ENCODE peak calls at places on chromosomes 13 and 19, in four cellular contexts. Y is fibroblast of lung, T is endodermal cell, C is H9. J is an unnamed sample. For H3K4me1 and H3K9me3, the result is how much of the 10 kb centered on the place peaks cover.

GRCh38 chr13:93708323-93709075 is 481.9 kb downstream of the GPC6 start:
- DNase-seq in Y (no peak), C (no peak), T (no peak), J (no peak)

GRCh38 chr19:5457709-5458108 is 2.5 kb downstream of the ZNRF4 start:
- DNase-seq in Y (no peak), T (no peak), C (no peak), J (no peak)

GRCh38 chr13:21913010-21913409 is 242.1 kb downstream of the FGF9 start:
- DNase-seq in Y (no peak), T (peak), C (peak), J (no peak)

GRCh38 chr13:113528101-113528797 is 37.7 kb upstream of the DCUN1D2 start:
- DNase-seq in Y (no peak), T (no peak), C (no peak), J (no peak)

GRCh38 chr19:2582984-2583956 is 107.3 kb downstream of the GADD45B start:
- DNase-seq in T (no peak), Y (peak), C (no peak), J (no peak)

GRCh38 chr19:10655457-10656312 is 1.5 kb downstream of the ILF3 start:
- DNase-seq in Y (no peak), T (peak), C (no peak), J (peak)

GRCh38 chr19:7862413-7862951 is 11.7 kb downstream of the PRR36 start:
- DNase-seq in Y (peak), T (peak), C (peak), J (peak)

GRCh38 chr13:54185785-54186184 is 1157.2 kb downstream of the OLFM4 start:
- DNase-seq in Y (no peak), T (peak), C (peak), J (no peak)

GRCh38 chr19:8050274-8051096 is 2.1 kb upstream of the CCL25 start:
- DNase-seq in T (peak), Y (peak), C (peak), J (peak)

GRCh38 chr19:2277138-2277537 is 4.8 kb downstream of the PEAK3 start:
- DNase-seq in C (no peak), Y (no peak), T (no peak), J (no peak)

GRCh38 chr13:85379991-85380390 is 419.2 kb downstream of the SLITRK6 start:
- DNase-seq in Y (no peak), C (no peak), T (no peak), J (no peak)

GRCh38 chr19:58351558-58351878 is 1.8 kb downstream of the A1BG start:
- DNase-seq in Y (no peak), T (no peak), C (no peak), J (no peak)

GRCh38 chr13:77595166-77595810 is 59.8 kb downstream of the SCEL start:
- DNase-seq in C (no peak), T (no peak), Y (no peak), J (no peak)

GRCh38 chr13:80727321-80727975 is 386.5 kb upstream of the SPRY2 start:
- DNase-seq in Y (no peak), T (no peak), C (no peak), J (peak)

GRCh38 chr19:46487178-46487801 is 8.4 kb downstream of the PNMA8B start:
- DNase-seq in Y (no peak), T (no peak), C (no peak), J (no peak)

GRCh38 chr13:113936566-113936965 is 37.3 kb downstream of the C13orf46 start:
- DNase-seq in T (no peak), Y (no peak), C (no peak), J (no peak)

GRCh38 chr13:75432811-75433244 is 49.1 kb downstream of the TBC1D4 start:
- DNase-seq in C (no peak), Y (no peak), T (no peak), J (no peak)

GRCh38 chr13:29507356-29507755 is 88.1 kb downstream of the SLC7A1 start:
- DNase-seq in C (no peak), Y (no peak), T (no peak), J (no peak)

GRCh38 chr13:25345555-25345954 is 26.2 kb upstream of the ATP8A2 start:
- DNase-seq in T (no peak), C (no peak), Y (no peak), J (no peak)

GRCh38 chr19:46162731-46163130 is 14.7 kb downstream of the IGFL2 start:
- DNase-seq in Y (no peak), C (no peak), T (no peak), J (no peak)

GRCh38 chr19:46489445-46490272 is 6.0 kb downstream of the PNMA8B start:
- DNase-seq in Y (peak), T (peak), C (no peak), J (peak)

GRCh38 chr19:17418710-17419109 is 1.1 kb upstream of the MVB12A start:
- DNase-seq in Y (no peak), C (no peak), T (no peak), J (no peak)

GRCh38 chr19:19549804-19550453 is 11.9 kb downstream of the CILP2 start:
- DNase-seq in T (no peak), C (no peak), Y (no peak), J (no peak)

GRCh38 chr13:40060318-40061007 is 405.0 kb downstream of the COG6 start:
- DNase-seq in Y (peak), C (no peak), T (no peak), J (peak)

GRCh38 chr13:50236898-50237318 is 221.7 kb downstream of the KCNRG start:
- DNase-seq in Y (no peak), C (no peak), T (no peak), J (no peak)

GRCh38 chr19:21608571-21608970 is 103.2 kb downstream of the ZNF429 start:
- DNase-seq in Y (no peak), C (no peak), T (no peak), J (no peak)

GRCh38 chr19:4970558-4971423 is 1.9 kb downstream of the KDM4B start:
- DNase-seq in Y (peak), C (no peak), T (peak), J (peak)

GRCh38 chr19:42989851-42990250 is 36.4 kb downstream of the PSG11 start:
- DNase-seq in Y (peak), C (no peak), T (no peak), J (no peak)

GRCh38 chr13:106302011-106302410 is 233.5 kb downstream of the EFNB2 start:
- DNase-seq in C (no peak), Y (no peak), T (no peak), J (no peak)

GRCh38 chr19:39474139-39474620 is 6.5 kb upstream of the TIMM50 start:
- DNase-seq in T (peak), Y (peak), C (peak), J (peak)

GRCh38 chr19:4083677-4084546 is 17.2 kb upstream of the ZBTB7A start:
- DNase-seq in Y (no peak), T (no peak), C (peak), J (no peak)

GRCh38 chr19:4328243-4328990 is 10.2 kb downstream of the STAP2 start:
- DNase-seq in Y (peak), T (peak), C (peak), J (peak)

GRCh38 chr19:33557720-33558119 is 36.1 kb upstream of the PEPD start:
- DNase-seq in C (no peak), T (no peak), Y (no peak), J (no peak)

GRCh38 chr19:21463449-21464105 is 41.8 kb upstream of the ZNF429 start:
- DNase-seq in C (peak), T (peak), Y (peak), J (no peak)

DNA sequence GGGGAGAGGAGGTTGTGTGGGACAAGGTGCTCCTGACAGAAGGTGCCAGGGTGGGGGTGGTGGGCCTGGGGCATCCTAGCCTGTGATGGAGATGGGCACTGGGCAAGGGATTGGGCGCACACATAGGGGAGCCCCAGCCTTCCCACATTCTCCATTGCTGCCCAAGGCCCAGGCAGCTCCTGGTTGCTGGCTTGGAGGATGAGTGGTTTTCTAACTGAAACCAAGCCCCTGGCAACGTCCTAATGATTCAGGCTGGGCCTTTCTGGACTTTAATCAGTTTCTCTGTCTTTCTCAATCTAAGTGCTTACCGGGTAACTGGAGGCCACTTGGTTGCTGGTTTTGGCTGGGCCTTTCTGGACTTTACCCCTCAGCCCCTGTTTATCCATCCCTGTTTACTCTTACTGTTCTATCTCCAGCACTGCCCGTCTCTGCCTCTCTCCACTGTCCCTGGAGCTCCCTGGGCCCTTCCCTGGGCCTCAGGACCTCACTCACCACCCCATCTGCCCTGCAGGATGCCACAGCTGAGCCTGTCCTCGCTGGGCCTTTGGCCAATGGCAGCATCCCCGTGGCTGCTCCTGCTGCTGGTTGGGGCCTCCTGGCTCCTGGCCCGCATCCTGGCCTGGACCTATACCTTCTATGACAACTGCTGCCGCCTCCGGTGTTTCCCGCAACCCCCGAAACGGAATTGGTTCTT is 354 bp downstream of the CYP4F3 start:
- DNase-seq in Y (no peak), T (no peak), C (no peak), J (no peak)
- H3K4me1 ChIP-seq in Y (under half), T (under half), C (under half), J (under half)

GRCh38 chr19:36745870-36746269 is 26.7 kb downstream of the ZNF850 start:
- DNase-seq in Y (no peak), C (no peak), T (no peak), J (no peak)
- H3K9me3 ChIP-seq in Y (under half), C (half or more), T (half or more), J (half or more)

GRCh38 chr19:13056052-13056660 is 46.5 kb downstream of the LYL1 start:
- DNase-seq in T (peak), Y (peak), C (peak), J (peak)

GRCh38 chr19:13053238-13053637 is 49.4 kb downstream of the LYL1 start:
- DNase-seq in T (no peak), Y (peak), C (no peak), J (peak)

GRCh38 chr19:13055213-13056051 is 47.2 kb downstream of the LYL1 start:
- DNase-seq in C (peak), Y (peak), T (peak), J (peak)

GRCh38 chr19:13053761-13054604 is 48.7 kb downstream of the LYL1 start:
- DNase-seq in Y (peak), C (no peak), T (peak), J (peak)

DNA sequence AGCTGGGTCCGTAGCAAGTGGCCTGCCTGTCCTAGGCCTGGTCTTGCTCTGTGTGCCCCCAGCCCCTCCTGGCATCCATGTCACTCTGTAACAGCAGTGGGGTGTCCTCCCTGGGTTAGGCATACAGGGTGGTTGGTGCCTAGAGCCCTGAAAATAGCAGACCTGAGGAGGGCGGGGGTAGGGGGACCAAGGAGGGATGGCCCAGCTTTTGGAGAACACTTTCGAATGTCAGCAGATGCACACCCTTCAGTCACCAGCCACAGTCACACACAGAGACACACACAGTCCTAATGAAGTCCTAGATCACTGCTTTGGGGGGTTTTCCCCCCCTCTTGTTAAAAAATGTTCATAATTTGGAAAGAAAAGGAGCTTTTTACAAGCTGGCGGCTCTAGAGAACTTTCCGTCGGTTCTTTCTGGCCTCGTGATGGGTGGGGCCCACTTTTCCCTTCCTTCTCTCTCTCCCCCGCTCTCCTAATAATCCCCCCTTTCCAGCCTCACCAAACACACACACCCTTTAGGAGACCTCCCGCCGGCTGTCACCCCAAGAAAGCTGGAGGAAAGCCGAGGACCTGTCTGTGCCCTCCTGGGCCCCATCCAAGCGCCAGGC is 47.9 kb downstream of the LYL1 start:
- DNase-seq in Y (no peak), T (peak), C (no peak), J (no peak)
- H3K9ac ChIP-seq in Y (peak), T (no peak), C (no peak), J (peak)

GRCh38 chr19:44741841-44742352 is 6.6 kb upstream of the BCL3 start:
- DNase-seq in Y (peak), C (peak), T (peak), J (peak)
- H3K4me1 ChIP-seq in Y (under half), C (under half), T (under half), J (under half)

DNA sequence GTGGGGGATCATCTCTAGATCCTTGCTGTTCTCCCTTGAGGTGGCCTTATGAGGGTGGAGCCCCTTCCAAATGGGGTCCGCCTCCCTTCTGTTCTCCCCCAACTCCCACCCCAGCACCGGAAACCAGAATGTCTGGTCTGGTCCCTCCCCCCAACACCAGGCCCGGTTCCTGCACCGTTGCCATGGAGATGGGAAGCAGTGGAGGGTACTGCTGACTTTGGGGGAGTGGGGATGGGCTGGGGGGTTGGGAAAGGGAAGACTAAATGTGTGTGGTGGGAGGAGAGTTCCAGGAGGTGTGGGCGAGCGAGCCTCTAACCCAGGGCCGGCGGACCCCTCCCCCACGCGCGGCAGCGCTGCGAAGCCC is 1.7 kb downstream of the SHANK1 start:
- DNase-seq in C (no peak), Y (no peak), T (no peak), J (no peak)
- H3K9me3 ChIP-seq in C (under half), Y (under half), T (under half), J (under half)

J was measured in adipocyte.